ENCODE peak calls at places on chromosomes 2 and 18, in five cellular contexts. O is IMR-90; F is mesenchymal stem cell; H is aorta; N is CD8-positive, alpha-beta T cell. R is an unnamed sample.

GRCh38 chr2:69911985-69912563 is 2.8 kb upstream of the MXD1 start:
- DNase-seq in O (peak; percentile 58), F (peak; percentile 76), H (no peak), N (no peak), R (peak; percentile 73)

GRCh38 chr2:24247592-24247991 is 72.7 kb downstream of the FAM228A start:
- DNase-seq in O (no peak), F (no peak), H (no peak), N (no peak), R (no peak)

GRCh38 chr2:146734042-146734715 is 1110.7 kb upstream of the ACVR2A start:
- DNase-seq in O (peak; percentile 41), F (peak; percentile 70), H (no peak), N (no peak), R (no peak)

GRCh38 chr18:5600376-5601071 is 56.7 kb upstream of the EPB41L3 start:
- DNase-seq in O (peak; percentile 28), F (no peak), H (no peak), N (no peak), R (no peak)

GRCh38 chr2:234679766-234680687 is 183.1 kb upstream of the ARL4C start:
- DNase-seq in O (peak; percentile 99), F (peak; percentile 98), H (peak; percentile 88), N (no peak), R (no peak)

GRCh38 chr18:46550609-46551008 is 106.4 kb downstream of the LOXHD1 start:
- DNase-seq in O (no peak), F (no peak), H (no peak), N (no peak), R (no peak)

GRCh38 chr2:28544915-28545589 is 49.2 kb downstream of the PLB1 start:
- DNase-seq in O (peak; percentile 15), F (no peak), H (no peak), N (no peak), R (no peak)

GRCh38 chr2:222796413-222797103 is 64.3 kb upstream of the ACSL3 start:
- DNase-seq in O (peak; percentile 53), F (peak; percentile 86), H (no peak), N (no peak), R (no peak)

GRCh38 chr2:66689456-66690051 is 254.6 kb downstream of the MEIS1 start:
- DNase-seq in O (no peak), F (no peak), H (no peak), N (no peak), R (no peak)

GRCh38 chr18:74171910-74172606 is 23.7 kb downstream of the TIMM21 start:
- DNase-seq in O (no peak), F (no peak), H (no peak), N (no peak), R (no peak)

GRCh38 chr18:23270999-23271680 is 135.9 kb downstream of the CABLES1 start:
- DNase-seq in O (peak; percentile 18), F (peak; percentile 12), H (no peak), N (no peak), R (no peak)

GRCh38 chr2:108907822-108908716 is 81.0 kb downstream of the EDAR start:
- DNase-seq in O (no peak), F (no peak), H (no peak), N (no peak), R (no peak)

GRCh38 chr2:221943078-221943810 is 355.6 kb downstream of the PAX3 start:
- DNase-seq in O (peak; percentile 1), F (peak; percentile 53), H (peak; percentile 45), N (no peak), R (no peak)

GRCh38 chr2:239438968-239439367 is 38.1 kb upstream of the HDAC4 start:
- DNase-seq in O (no peak), F (no peak), H (no peak), N (no peak), R (no peak)

GRCh38 chr2:70745276-70745675 is 22.7 kb downstream of the ADD2 start:
- DNase-seq in O (no peak), F (no peak), H (no peak), N (no peak), R (no peak)

GRCh38 chr2:218805627-218806026 is 23.7 kb downstream of the CYP27A1 start:
- DNase-seq in O (peak; percentile 80), F (peak; percentile 87), H (no peak), N (no peak), R (no peak)

GRCh38 chr2:26740890-26741302 is 23.2 kb upstream of the SLC35F6 start:
- DNase-seq in O (peak; percentile 22), F (peak; percentile 38), H (no peak), N (peak; percentile 31), R (no peak)

GRCh38 chr18:9951022-9951859 is 37.4 kb downstream of the VAPA start:
- DNase-seq in O (peak; percentile 79), F (peak; percentile 81), H (no peak), N (no peak), R (no peak)

GRCh38 chr2:126947090-126947404 is 48.4 kb downstream of the TEX51 start:
- DNase-seq in O (no peak), F (no peak), H (no peak), N (no peak), R (no peak)

GRCh38 chr2:234677758-234678538 is 181.1 kb upstream of the ARL4C start:
- DNase-seq in O (peak; percentile 79), F (peak; percentile 71), H (no peak), N (no peak), R (no peak)

GRCh38 chr18:39653221-39653620 is 2087.6 kb upstream of the CELF4 start:
- DNase-seq in O (no peak), F (no peak), H (no peak), N (no peak), R (no peak)

GRCh38 chr18:79506191-79507075 is 110.7 kb downstream of the NFATC1 start:
- DNase-seq in O (no peak), F (no peak), H (peak; percentile 64), N (no peak), R (no peak)

GRCh38 chr2:235543126-235543750 is 49.4 kb downstream of the AGAP1 start:
- DNase-seq in O (peak; percentile 50), F (no peak), H (no peak), N (no peak), R (no peak)

GRCh38 chr2:230068658-230069080 is at the start of gene SLC16A14:
- DNase-seq in O (peak; percentile 52), F (peak; percentile 61), H (no peak), N (peak; percentile 16), R (peak; percentile 32)

GRCh38 chr18:29191263-29191662 is 1014.3 kb upstream of the CDH2 start:
- DNase-seq in O (peak; percentile 45), F (peak; percentile 14), H (no peak), N (no peak), R (no peak)

GRCh38 chr2:71613953-71614925 is 160.9 kb downstream of the DYSF start:
- DNase-seq in O (no peak), F (no peak), H (no peak), N (peak; percentile 8), R (no peak)

GRCh38 chr2:85972355-85972754 is 83.6 kb upstream of the ST3GAL5 start:
- DNase-seq in O (no peak), F (peak; percentile 19), H (no peak), N (no peak), R (no peak)

GRCh38 chr2:27489118-27489497 is 435 bp downstream of the IFT172 start:
- DNase-seq in O (peak; percentile 21), F (peak; percentile 51), H (no peak), N (no peak), R (no peak)

GRCh38 chr2:236107971-236108625 is 60.1 kb downstream of the GBX2 start:
- DNase-seq in O (no peak), F (no peak), H (peak; percentile 40), N (no peak), R (no peak)

GRCh38 chr2:152710713-152711112 is 6.5 kb downstream of the PRPF40A start:
- DNase-seq in O (peak; percentile 86), F (no peak), H (no peak), N (no peak), R (no peak)

GRCh38 chr2:46552528-46552927 is 73.2 kb downstream of the TMEM247 start:
- DNase-seq in O (no peak), F (no peak), H (no peak), N (no peak), R (no peak)

GRCh38 chr2:46549159-46549902 is 70.0 kb downstream of the TMEM247 start:
- DNase-seq in O (no peak), F (no peak), H (no peak), N (no peak), R (no peak)

GRCh38 chr2:46552086-46552485 is 72.7 kb downstream of the TMEM247 start:
- DNase-seq in O (no peak), F (no peak), H (no peak), N (no peak), R (no peak)

GRCh38 chr2:46548521-46549144 is 69.3 kb downstream of the TMEM247 start:
- DNase-seq in O (no peak), F (no peak), H (no peak), N (no peak), R (no peak)

GRCh38 chr2:46550686-46551404 is 71.5 kb downstream of the TMEM247 start:
- DNase-seq in O (no peak), F (no peak), H (no peak), N (no peak), R (no peak)
- H3K27ac ChIP-seq in O (no peak overlapping the region), F (no peak overlapping the region), H (no peak overlapping the region), N (no peak overlapping the region), R (no peak overlapping the region)

GRCh38 chr18:48832961-48833700 is 117.6 kb downstream of the SMAD7 start:
- DNase-seq in O (peak; percentile 67), F (peak; percentile 73), H (peak; percentile 89), N (peak; percentile 16), R (peak; percentile 15)

GRCh38 chr18:48835745-48836191 is 115.0 kb downstream of the SMAD7 start:
- DNase-seq in O (no peak), F (no peak), H (peak; percentile 30), N (no peak), R (no peak)

GRCh38 chr18:48835119-48835518 is 115.6 kb downstream of the SMAD7 start:
- DNase-seq in O (no peak), F (no peak), H (peak; percentile 35), N (no peak), R (no peak)

GRCh38 chr18:48833701-48834394 is 116.9 kb downstream of the SMAD7 start:
- DNase-seq in O (peak; percentile 23), F (peak; percentile 56), H (peak; percentile 54), N (peak; percentile 49), R (peak; percentile 57)

GRCh38 chr18:48834421-48835011 is 116.2 kb downstream of the SMAD7 start:
- DNase-seq in O (peak; percentile 96), F (peak; percentile 96), H (peak; percentile 96), N (peak; percentile 77), R (peak; percentile 58)
- H3K4me3 ChIP-seq in O (no peak overlapping the region), F (peak overlapping the region; percentile 32), H (no peak overlapping the region), N (peak overlapping the region; percentile 8), R (peak overlapping the region; percentile 74)

GRCh38 chr18:59219672-59220163 is at the start of gene GRP:
- DNase-seq in O (no peak), F (no peak), H (no peak), N (no peak), R (no peak)
- H3K27me3 ChIP-seq in O (peaks cover 74% of the 10 kb centered on the region), F (peaks cover 97% of the 10 kb centered on the region), H (no peaks in the 10 kb centered on the region), N (peaks cover 12% of the 10 kb centered on the region), R (peaks cover 42% of the 10 kb centered on the region)

DNA sequence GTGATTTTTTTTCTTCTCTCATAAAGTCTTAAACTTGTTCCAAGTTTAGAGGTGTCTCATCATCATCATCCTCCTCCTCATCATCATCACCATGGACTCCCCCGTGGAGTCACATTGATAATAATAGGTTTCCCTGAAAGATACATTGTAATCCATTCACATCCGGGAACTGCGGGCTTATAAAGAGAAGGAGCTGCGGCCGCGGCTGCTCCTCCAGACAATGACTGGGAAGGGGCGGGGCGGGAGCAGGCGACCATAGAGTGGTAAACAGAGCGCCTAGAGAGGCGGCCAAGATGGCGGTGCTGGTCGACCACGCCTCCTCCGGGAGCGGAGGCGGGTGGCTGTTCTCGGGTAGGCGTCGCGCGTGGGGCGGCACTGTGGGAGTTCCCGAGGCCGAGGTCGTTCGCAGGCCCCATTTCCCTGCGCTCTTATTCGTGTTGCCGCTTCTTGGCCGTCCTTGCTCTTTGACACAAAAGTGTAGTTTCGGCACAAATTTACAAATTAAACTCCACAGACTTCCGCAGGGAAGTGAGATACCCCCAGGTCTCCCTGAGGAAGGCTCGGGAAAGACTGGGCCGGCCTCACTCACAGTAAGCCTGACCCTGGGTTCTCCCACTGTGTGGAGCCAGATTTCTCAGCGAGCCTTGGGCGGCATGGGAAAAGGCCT is 1.8 kb upstream of the TCF4 start:
- DNase-seq in O (peak; percentile 96), F (peak; percentile 96), H (peak; percentile 98), N (peak; percentile 71), R (peak; percentile 39)
- H3K27ac ChIP-seq in O (peak overlapping the region; percentile 75), F (peak overlapping the region; percentile 40), H (peak overlapping the region; percentile 9), N (no peak overlapping the region), R (no peak overlapping the region)

R was measured in CD4-positive, CD25-positive, alpha-beta regulatory T cell.